ENCODE peak calls at places on chromosome 14, in four cellular contexts. One of them, this sample, is unnamed.

GRCh38 chr14:61476105-61476736 is 154.8 kb downstream of the PRKCH start:
- DNase-seq in AG09319: no peak
- DNase-seq in HCEC 1CT: no peak
- DNase-seq in chondrocyte: no peak
- DNase-seq in this sample: no peak

GRCh38 chr14:21308479-21309237 is 28.8 kb downstream of the RPGRIP1 start:
- DNase-seq in chondrocyte: no peak
- DNase-seq in HCEC 1CT: peak
- DNase-seq in AG09319: no peak
- DNase-seq in this sample: peak

GRCh38 chr14:96242126-96242525 is 13.9 kb upstream of the BDKRB1 start:
- DNase-seq in chondrocyte: no peak
- DNase-seq in HCEC 1CT: no peak
- DNase-seq in AG09319: no peak
- DNase-seq in this sample: no peak

GRCh38 chr14:104805326-104805678 is 4.4 kb downstream of the ZBTB42 start:
- DNase-seq in HCEC 1CT: peak
- DNase-seq in chondrocyte: no peak
- DNase-seq in AG09319: no peak
- DNase-seq in this sample: no peak

GRCh38 chr14:104510794-104511611 is 68.6 kb upstream of the C14orf180 start:
- DNase-seq in chondrocyte: no peak
- DNase-seq in AG09319: no peak
- DNase-seq in HCEC 1CT: no peak
- DNase-seq in this sample: no peak

GRCh38 chr14:51304428-51304827 is 64.4 kb downstream of the TMX1 start:
- DNase-seq in AG09319: no peak
- DNase-seq in chondrocyte: no peak
- DNase-seq in HCEC 1CT: peak
- DNase-seq in this sample: no peak

GRCh38 chr14:24094839-24095195 is 706 bp downstream of the PCK2 start:
- DNase-seq in HCEC 1CT: no peak
- DNase-seq in AG09319: no peak
- DNase-seq in chondrocyte: no peak
- DNase-seq in this sample: peak

GRCh38 chr14:55066223-55066622 is 14.8 kb downstream of the MAPK1IP1L start:
- DNase-seq in HCEC 1CT: no peak
- DNase-seq in AG09319: no peak
- DNase-seq in chondrocyte: no peak
- DNase-seq in this sample: no peak

GRCh38 chr14:66403183-66403582 is 83.0 kb upstream of the CCDC196 start:
- DNase-seq in HCEC 1CT: peak
- DNase-seq in AG09319: no peak
- DNase-seq in chondrocyte: no peak
- DNase-seq in this sample: no peak

GRCh38 chr14:99093532-99094517 is 178.2 kb downstream of the BCL11B start:
- DNase-seq in AG09319: no peak
- DNase-seq in chondrocyte: no peak
- DNase-seq in HCEC 1CT: no peak
- DNase-seq in this sample: peak

GRCh38 chr14:85463512-85463911 is 66.4 kb upstream of the FLRT2 start:
- DNase-seq in chondrocyte: no peak
- DNase-seq in HCEC 1CT: no peak
- DNase-seq in AG09319: no peak
- DNase-seq in this sample: no peak

GRCh38 chr14:35347323-35348043 is 55.3 kb downstream of the PSMA6 start:
- DNase-seq in chondrocyte: peak
- DNase-seq in HCEC 1CT: no peak
- DNase-seq in AG09319: no peak
- DNase-seq in this sample: no peak

GRCh38 chr14:21902561-21903199 is 229.1 kb upstream of the OR4E1 start:
- DNase-seq in HCEC 1CT: no peak
- DNase-seq in chondrocyte: no peak
- DNase-seq in AG09319: no peak
- DNase-seq in this sample: no peak

GRCh38 chr14:72609205-72609916 is 284.5 kb downstream of the DPF3 start:
- DNase-seq in HCEC 1CT: no peak
- DNase-seq in chondrocyte: no peak
- DNase-seq in AG09319: no peak
- DNase-seq in this sample: no peak

GRCh38 chr14:103828315-103828967 is 18.9 kb downstream of the PPP1R13B start:
- DNase-seq in HCEC 1CT: no peak
- DNase-seq in AG09319: no peak
- DNase-seq in chondrocyte: no peak
- DNase-seq in this sample: no peak

GRCh38 chr14:20671597-20672283 is 12.6 kb upstream of the RNASE4 start:
- DNase-seq in chondrocyte: no peak
- DNase-seq in HCEC 1CT: no peak
- DNase-seq in AG09319: no peak
- DNase-seq in this sample: no peak

GRCh38 chr14:89911018-89911919 is 43.3 kb downstream of the EFCAB11 start:
- DNase-seq in HCEC 1CT: peak
- DNase-seq in AG09319: no peak
- DNase-seq in chondrocyte: no peak
- DNase-seq in this sample: no peak

GRCh38 chr14:80784824-80785223 is 156.7 kb downstream of the CEP128 start:
- DNase-seq in AG09319: peak
- DNase-seq in chondrocyte: no peak
- DNase-seq in HCEC 1CT: no peak
- DNase-seq in this sample: no peak

GRCh38 chr14:31965735-31966598 is 111.1 kb upstream of the ARHGAP5 start:
- DNase-seq in AG09319: no peak
- DNase-seq in HCEC 1CT: no peak
- DNase-seq in chondrocyte: no peak
- DNase-seq in this sample: no peak

GRCh38 chr14:58104808-58105207 is 47.2 kb downstream of the ARMH4 start:
- DNase-seq in HCEC 1CT: peak
- DNase-seq in chondrocyte: no peak
- DNase-seq in AG09319: no peak
- DNase-seq in this sample: no peak

GRCh38 chr14:93346926-93347721 is at the start of gene COX8C:
- DNase-seq in AG09319: no peak
- DNase-seq in chondrocyte: no peak
- DNase-seq in HCEC 1CT: no peak
- DNase-seq in this sample: no peak

This sample was measured in stimulated activated effector memory CD8-positive, alpha-beta T cell treated with anti-CD3 and anti-CD28 coated beads, Interleukin-12 subunit alpha, Interleukin-12 subunit beta, amount 100 ng/mL, for 72 hours.